ENCODE peak calls at places on chromosomes 11 and 22, in seven cellular contexts. X is NB4, M is OCI-LY7, D is GM12865, Z is astrocyte of the spinal cord, C is fibroblast of pulmonary artery, V is dorsolateral prefrontal cortex. I is an unnamed sample.

GRCh38 chr11:6771926-6772898 is at the start of gene OR2AG2:
- DNase-seq in D (peak), Z (no peak), X (peak), C (no peak), V (no peak), M (peak), I (no peak)

GRCh38 chr11:129652828-129653227 is 162.8 kb upstream of the TMEM45B start:
- DNase-seq in M (no peak), C (peak), Z (peak), X (no peak), V (no peak), D (no peak), I (peak)

GRCh38 chr11:111775024-111775710 is 9.0 kb upstream of the PPP2R1B start:
- DNase-seq in C (peak), X (no peak), M (no peak), Z (peak), V (no peak), D (no peak), I (peak)

GRCh38 chr11:94131363-94132115 is 2.9 kb downstream of the PANX1 start:
- DNase-seq in V (no peak), D (no peak), M (no peak), X (no peak), Z (no peak), C (peak), I (peak)

GRCh38 chr11:61477734-61478148 is 30.8 kb upstream of the LRRC10B start:
- DNase-seq in Z (no peak), V (peak), D (peak), X (peak), C (peak), M (peak), I (peak)

GRCh38 chr11:70105755-70106571 is 27.8 kb downstream of the ANO1 start:
- DNase-seq in V (no peak), D (no peak), Z (no peak), X (no peak), M (no peak), C (no peak), I (no peak)

GRCh38 chr11:14583252-14584105 is 60.1 kb upstream of the PDE3B start:
- DNase-seq in C (peak), D (no peak), Z (no peak), X (no peak), V (no peak), M (no peak), I (no peak)

GRCh38 chr11:86482684-86483083 is 108.0 kb downstream of the CCDC81 start:
- DNase-seq in Z (no peak), C (no peak), M (no peak), V (no peak), D (no peak), X (no peak), I (no peak)

GRCh38 chr11:118002010-118002540 is 15.9 kb downstream of the IL10RA start:
- DNase-seq in D (no peak), M (no peak), Z (no peak), C (no peak), V (no peak), X (no peak), I (no peak)

GRCh38 chr11:3609416-3610265 is 32.2 kb downstream of the ART5 start:
- DNase-seq in X (peak), C (peak), V (no peak), D (peak), Z (peak), M (peak), I (peak)

GRCh38 chr11:108672113-108672512 is 7.2 kb downstream of the DDX10 start:
- DNase-seq in Z (peak), M (no peak), C (peak), D (no peak), X (no peak), V (no peak), I (peak)

GRCh38 chr11:117902001-117902855 is 25.8 kb upstream of the FXYD6 start:
- DNase-seq in D (no peak), M (no peak), Z (no peak), C (no peak), X (no peak), V (no peak), I (no peak)

DNA sequence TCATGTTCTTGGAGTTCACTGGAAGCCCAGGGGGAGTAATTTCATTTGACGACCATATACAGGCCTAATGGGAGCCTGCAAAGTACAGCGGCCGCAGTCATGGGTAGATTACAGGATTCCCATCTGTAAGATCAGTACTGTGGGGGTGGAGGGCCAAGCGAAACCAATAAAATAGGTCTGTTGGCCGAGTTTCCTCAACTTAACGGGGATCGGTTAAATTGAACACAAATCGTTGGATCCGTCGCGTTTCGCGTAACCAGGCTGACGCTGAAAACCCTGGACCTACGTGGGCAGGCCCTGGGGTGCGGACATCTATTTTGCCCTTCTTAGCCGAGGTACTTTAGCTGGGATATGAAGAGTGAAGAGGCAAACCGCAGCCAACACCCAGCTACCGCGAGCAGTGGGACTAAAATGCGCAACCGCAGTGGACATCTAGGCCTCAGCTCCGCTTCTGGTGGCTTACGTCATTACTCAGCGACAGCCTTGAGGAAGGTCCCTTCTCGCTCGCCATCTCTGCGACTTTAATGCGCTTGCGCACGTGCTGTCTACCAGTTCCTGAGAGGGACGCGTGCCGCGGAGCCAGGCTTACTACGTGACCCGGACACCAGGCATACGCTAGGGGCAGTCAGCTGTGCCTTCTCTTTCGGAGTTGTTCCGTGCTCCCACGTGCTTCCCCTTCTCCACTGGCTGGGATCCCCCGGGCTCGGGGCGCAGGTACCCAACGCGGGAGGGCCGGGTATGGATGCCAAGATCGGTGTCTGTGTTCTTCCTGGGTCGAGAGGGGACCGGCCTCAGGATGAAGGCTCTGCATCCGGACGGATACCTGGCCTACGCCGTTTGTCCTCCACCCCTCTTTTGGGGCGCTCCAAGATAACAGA is at the start of gene NAT10:
- DNase-seq in Z (peak), C (peak), M (peak), D (peak), V (peak), X (peak), I (peak)
- TF ChIP-seq CTCF in Z (peak), C (peak), M (peak), D (peak), V (no peak), X (peak), I (no peak)

GRCh38 chr11:30432177-30432576 is 109.3 kb downstream of the ARL14EP start:
- DNase-seq in Z (no peak), X (no peak), D (no peak), V (no peak), C (no peak), M (no peak), I (no peak)

GRCh38 chr11:30433831-30434230 is 110.9 kb downstream of the ARL14EP start:
- DNase-seq in M (no peak), C (no peak), X (no peak), D (no peak), Z (no peak), V (no peak), I (no peak)

GRCh38 chr11:30429550-30429949 is 106.6 kb downstream of the ARL14EP start:
- DNase-seq in C (no peak), D (no peak), M (no peak), V (no peak), Z (no peak), X (no peak), I (no peak)

GRCh38 chr11:30432716-30433115 is 109.8 kb downstream of the ARL14EP start:
- DNase-seq in C (no peak), V (no peak), M (no peak), D (no peak), X (no peak), Z (no peak), I (no peak)

GRCh38 chr11:30431127-30431814 is 108.4 kb downstream of the ARL14EP start:
- DNase-seq in Z (no peak), D (no peak), C (no peak), X (no peak), V (no peak), M (no peak), I (no peak)
- H3K4me3 ChIP-seq in Z (no peak), D (no peak), C (no peak), X (no peak), V (no peak), M (no peak), I (no peak)

DNA sequence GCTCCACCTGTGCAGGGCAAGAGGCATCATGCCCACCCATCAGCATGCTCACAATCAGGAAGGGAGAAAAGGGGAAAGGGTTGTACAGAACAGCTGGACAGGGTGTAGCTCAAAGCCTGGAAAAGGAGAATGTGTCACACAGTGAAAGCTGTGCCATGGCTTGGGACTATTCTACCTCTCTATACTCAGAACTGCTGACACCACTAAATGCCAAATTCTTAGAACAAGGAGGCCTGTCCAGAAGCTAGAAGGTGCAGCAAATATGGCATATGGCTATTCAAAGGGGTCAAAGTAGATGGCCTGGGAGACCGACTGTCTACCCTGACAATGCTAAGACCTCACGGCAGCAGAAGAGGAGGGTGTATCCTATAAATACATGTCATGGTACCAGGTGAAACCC is 12.8 kb downstream of the HPS4 start:
- DNase-seq in M (no peak), X (no peak), Z (no peak), V (no peak), D (no peak), C (no peak), I (no peak)
- TF ChIP-seq CTCF in M (no peak), X (no peak), Z (no peak), V (no peak), D (no peak), C (no peak), I (no peak)

DNA sequence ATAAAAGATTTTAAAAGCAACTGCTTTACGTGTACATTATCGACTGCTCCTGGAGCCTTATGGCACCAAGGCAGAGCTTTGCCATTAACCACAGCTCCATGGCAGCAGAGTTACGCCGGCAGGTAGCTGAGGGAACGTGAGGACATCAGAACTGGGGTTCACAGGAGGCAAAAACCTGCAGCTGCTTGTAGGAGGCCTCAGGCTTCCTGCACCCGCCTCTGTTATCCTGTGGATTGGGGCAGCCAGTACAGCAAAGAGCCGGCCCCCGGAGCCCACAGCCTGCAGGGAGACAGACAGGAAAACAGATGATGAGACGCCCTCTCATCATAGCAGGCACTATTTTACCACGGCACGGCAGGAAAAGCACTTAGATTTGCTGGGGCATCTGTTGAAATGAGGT is 870.2 kb downstream of the TBC1D22A start:
- DNase-seq in X (no peak), D (no peak), Z (no peak), V (no peak), C (no peak), M (no peak), I (no peak)
- H3K4me3 ChIP-seq in X (no peak), D (no peak), Z (no peak), V (peak), C (no peak), M (no peak), I (no peak)

GRCh38 chr11:24234822-24235508 is 261.9 kb upstream of the LUZP2 start:
- DNase-seq in M (no peak), Z (peak), X (no peak), V (no peak), D (no peak), C (peak), I (peak)
- TF ChIP-seq CTCF in M (no peak), Z (peak), X (no peak), V (no peak), D (no peak), C (peak), I (no peak)

DNA sequence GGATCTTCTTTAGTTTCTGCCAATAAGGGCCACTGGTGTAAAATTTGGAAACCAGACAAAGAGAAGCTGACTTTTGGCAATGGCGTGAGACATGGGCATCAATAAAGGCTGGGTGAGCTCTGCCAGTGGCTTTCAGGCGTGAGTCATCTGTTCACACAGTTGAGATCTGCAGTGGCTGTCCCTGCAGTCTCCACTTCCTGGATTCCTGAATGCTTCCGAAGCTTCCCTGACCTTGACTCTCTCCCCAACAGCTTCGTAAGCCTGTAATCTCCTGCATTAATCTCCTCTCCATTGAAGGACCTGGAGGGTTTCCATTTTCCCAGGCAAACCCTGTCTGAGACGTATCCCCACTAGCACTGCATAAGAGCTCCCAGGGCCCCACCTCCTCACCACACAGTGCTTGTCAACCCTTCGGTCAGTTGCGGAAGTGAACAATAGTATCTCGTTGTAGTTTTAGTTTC is 574.7 kb downstream of the TBC1D22A start:
- DNase-seq in M (no peak), V (no peak), Z (peak), C (peak), D (no peak), X (peak), I (peak)
- H3K4me3 ChIP-seq in M (no peak), V (peak), Z (peak), C (peak), D (no peak), X (peak), I (no peak)

GRCh38 chr11:114257621-114258558 is 38.3 kb upstream of the NNMT start:
- DNase-seq in Z (peak), V (peak), X (peak), C (peak), M (no peak), D (no peak), I (peak)
- TF ChIP-seq CTCF in Z (peak), V (no peak), X (no peak), C (peak), M (no peak), D (no peak), I (peak)

DNA sequence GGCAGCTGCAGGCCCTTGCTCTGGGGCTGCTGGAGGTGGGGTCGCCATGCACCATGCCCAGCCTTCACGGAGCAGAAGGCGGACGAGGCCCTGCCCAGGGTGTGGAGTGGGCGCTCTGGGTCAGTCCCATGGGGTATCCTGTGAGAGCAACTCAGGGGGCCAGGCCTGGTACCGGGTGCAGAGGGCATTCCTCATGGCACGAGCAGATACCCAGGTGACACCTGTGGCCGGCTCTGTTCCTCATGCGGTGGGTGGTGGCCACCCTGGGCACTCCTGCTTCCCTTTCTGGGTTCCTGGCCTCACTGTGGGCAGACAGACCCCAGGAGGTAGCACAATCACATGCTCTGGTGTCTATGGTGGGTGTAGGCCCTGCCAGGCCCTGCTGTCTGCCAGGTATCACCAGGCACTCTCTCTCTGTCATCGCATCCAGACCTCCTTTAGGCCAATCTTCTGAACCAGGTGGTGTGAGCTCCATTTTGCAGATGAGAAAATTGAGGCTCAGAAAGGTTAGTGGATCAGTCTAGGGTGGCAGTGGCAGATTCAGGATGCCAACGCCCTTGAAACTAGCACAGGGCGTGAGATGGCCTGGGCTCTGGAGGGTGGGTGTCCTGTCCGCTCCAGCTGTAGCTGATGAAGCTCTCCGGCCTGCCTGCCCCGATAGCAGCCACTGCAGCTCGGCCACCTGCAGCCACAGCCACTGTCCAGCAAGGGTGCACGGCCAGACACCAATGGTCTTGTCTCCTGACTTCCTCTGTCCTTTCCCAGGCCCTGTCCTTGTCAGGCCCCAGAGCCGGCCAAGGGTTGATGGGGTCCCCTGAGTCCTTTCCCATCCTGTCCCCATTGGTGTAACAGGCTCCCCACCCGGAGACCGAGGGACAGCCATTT is 15.1 kb downstream of the DGKZ start:
- DNase-seq in Z (no peak), X (peak), M (peak), V (no peak), C (no peak), D (no peak), I (no peak)
- H3K4me3 ChIP-seq in Z (no peak), X (peak), M (peak), V (peak), C (no peak), D (peak), I (no peak)

DNA sequence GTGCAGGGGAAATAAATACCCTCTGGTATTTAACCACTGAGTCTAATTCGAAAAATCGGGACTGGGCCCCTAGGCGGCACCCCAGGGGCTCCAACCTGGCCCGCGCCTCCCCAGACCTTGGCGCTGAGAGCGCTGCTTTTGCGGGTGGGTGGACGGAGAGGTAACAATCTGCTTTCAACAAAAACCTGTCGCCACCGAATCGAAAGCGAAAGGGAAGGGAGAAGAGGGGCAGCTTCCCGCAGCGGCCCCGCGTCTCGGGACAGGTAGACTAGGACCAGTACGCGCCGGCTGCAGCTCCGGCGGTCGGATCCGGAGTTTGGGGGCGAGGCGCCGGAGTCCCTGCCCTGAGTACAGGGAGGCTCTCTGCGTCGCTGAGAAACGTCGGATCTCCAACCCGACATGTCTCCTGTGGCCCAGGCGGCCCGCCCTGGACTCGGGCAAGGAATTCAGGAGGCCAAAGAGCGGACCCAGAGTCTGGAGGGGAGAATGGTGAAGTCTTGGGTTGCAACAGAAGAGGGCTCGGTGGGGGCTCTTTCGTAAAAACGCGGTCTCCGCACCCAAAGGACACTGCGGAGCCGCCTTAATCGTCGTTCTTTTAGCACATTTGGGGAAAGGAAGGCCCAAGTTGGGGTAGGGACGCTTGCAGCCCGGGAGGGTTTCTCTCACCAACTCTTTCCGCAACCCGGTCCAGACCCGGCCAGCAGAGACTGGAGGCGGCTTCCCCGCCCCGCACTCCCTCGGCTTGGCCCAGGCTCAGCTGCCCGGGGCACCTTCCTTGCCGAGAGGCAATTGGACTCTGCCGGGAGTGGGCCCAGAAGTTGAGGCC is 4.1 kb downstream of the ALX4 start:
- DNase-seq in C (no peak), M (no peak), V (no peak), D (peak), X (no peak), Z (no peak), I (no peak)
- TF ChIP-seq CTCF in C (no peak), M (no peak), V (no peak), D (no peak), X (no peak), Z (no peak), I (no peak)

GRCh38 chr11:69050592-69051380 is 2.1 kb downstream of the TPCN2 start:
- DNase-seq in M (no peak), C (no peak), X (no peak), D (no peak), Z (no peak), V (no peak), I (no peak)
- H3K4me3 ChIP-seq in M (peak), C (no peak), X (peak), D (no peak), Z (no peak), V (peak), I (no peak)